ENCODE peak calls at places on chromosome 5, in four cellular contexts. V is H7; U is activated naive CD4-positive, alpha-beta T cell treated with Interleukin-2 at 50 U/mL for 16 hours; H is iris pigment epithelial cell. O is an unnamed sample.

GRCh38 chr5:133383580-133383939 is 228.8 kb downstream of the FSTL4 start:
- DNase-seq in V (peak), U (no peak), H (no peak), O (no peak)

GRCh38 chr5:100840364-100840763 is 62.7 kb downstream of the ST8SIA4 start:
- DNase-seq in H (peak), V (no peak), U (peak), O (peak)

GRCh38 chr5:80632700-80633099 is 21.8 kb upstream of the MSH3 start:
- DNase-seq in V (no peak), U (no peak), H (no peak), O (no peak)

GRCh38 chr5:157785781-157786180 is 42.3 kb downstream of the LSM11 start:
- DNase-seq in V (no peak), H (no peak), U (no peak), O (no peak)

GRCh38 chr5:166285385-166285784 is 2006.1 kb upstream of the WWC1 start:
- DNase-seq in U (no peak), H (no peak), V (no peak), O (no peak)

GRCh38 chr5:157026789-157027424 is 32.0 kb downstream of the HAVCR1 start:
- DNase-seq in V (peak), U (no peak), H (no peak), O (peak)

GRCh38 chr5:124584991-124585715 is 161.3 kb downstream of the ZNF608 start:
- DNase-seq in V (no peak), H (peak), U (no peak), O (peak)

GRCh38 chr5:88884435-88884877 is 1.5 kb upstream of the MEF2C start:
- DNase-seq in V (peak), H (no peak), U (no peak), O (peak)

GRCh38 chr5:42570946-42571625 is 147.8 kb downstream of the GHR start:
- DNase-seq in V (no peak), H (no peak), U (no peak), O (peak)

GRCh38 chr5:2738156-2738699 is 13.2 kb downstream of the IRX2 start:
- DNase-seq in U (no peak), H (no peak), V (peak), O (no peak)

GRCh38 chr5:93601433-93602175 is 18.6 kb downstream of the NR2F1 start:
- DNase-seq in H (peak), V (peak), U (no peak), O (no peak)

GRCh38 chr5:177606071-177607051 is 6.4 kb downstream of the B4GALT7 start:
- DNase-seq in H (no peak), V (peak), U (no peak), O (no peak)